ENCODE peak calls at places on chromosomes 13 and 19, in seven cellular contexts. Y is hepatocyte, P is fibroblast of lung, M is neuronal stem cell, D is GM12878, R is PC-3, I is IMR-90. O is an unnamed sample.

GRCh38 chr19:7926021-7926726 is at the start of gene CTXN1:
- DNase-seq in D (no peak), R (peak; percentile 71), I (no peak), M (peak; percentile 72), P (peak; percentile 40), Y (peak; percentile 87), O (no peak)

GRCh38 chr19:13396256-13397080 is 109.8 kb downstream of the CACNA1A start:
- DNase-seq in I (peak; percentile 70), M (peak; percentile 53), R (peak; percentile 54), D (no peak), P (peak; percentile 63), Y (peak; percentile 61), O (peak; percentile 4)

GRCh38 chr19:18660051-18660910 is 23.2 kb upstream of the CRTC1 start:
- DNase-seq in M (no peak), P (peak; percentile 82), R (no peak), Y (no peak), I (peak; percentile 69), D (no peak), O (no peak)

GRCh38 chr13:96946709-96947311 is 47.5 kb downstream of the OXGR1 start:
- DNase-seq in I (no peak), D (no peak), P (no peak), R (peak; percentile 27), Y (peak; percentile 51), M (no peak), O (no peak)

GRCh38 chr19:11418518-11419506 is at the start of gene RGL3:
- DNase-seq in D (no peak), R (peak; percentile 33), P (no peak), Y (peak; percentile 83), M (no peak), I (no peak), O (no peak)

GRCh38 chr19:47240996-47241918 is 10.3 kb upstream of the BBC3 start:
- DNase-seq in P (peak; percentile 77), I (peak; percentile 79), Y (peak; percentile 97), R (peak; percentile 78), M (no peak), D (no peak), O (no peak)

GRCh38 chr13:106626473-106626872 is 58.5 kb upstream of the ARGLU1 start:
- DNase-seq in I (no peak), D (no peak), R (no peak), P (no peak), M (no peak), Y (no peak), O (no peak)

GRCh38 chr13:33776510-33776909 is 41.4 kb upstream of the RFC3 start:
- DNase-seq in P (no peak), M (no peak), R (no peak), I (no peak), D (no peak), Y (no peak), O (no peak)

GRCh38 chr13:73902296-73902695 is 231.9 kb downstream of the KLF12 start:
- DNase-seq in I (no peak), M (no peak), R (no peak), P (no peak), D (no peak), Y (no peak), O (no peak)

GRCh38 chr13:45362939-45363338 is 22.0 kb upstream of the TPT1 start:
- DNase-seq in R (no peak), D (no peak), I (no peak), M (no peak), P (no peak), Y (no peak), O (no peak)

GRCh38 chr13:72004975-72005374 is 138.0 kb upstream of the DACH1 start:
- DNase-seq in I (no peak), Y (no peak), M (peak; percentile 8), D (no peak), R (peak; percentile 71), P (peak; percentile 73), O (no peak)

GRCh38 chr19:10782795-10783194 is 53.2 kb downstream of the TMED1 start:
- DNase-seq in D (no peak), I (no peak), M (no peak), P (no peak), R (no peak), Y (no peak), O (no peak)

GRCh38 chr13:25570185-25570584 is 198.4 kb downstream of the ATP8A2 start:
- DNase-seq in M (no peak), D (no peak), I (no peak), R (no peak), P (no peak), Y (no peak), O (no peak)

GRCh38 chr13:50731400-50731799 is 112.1 kb downstream of the DLEU7 start:
- DNase-seq in M (no peak), I (peak; percentile 54), Y (no peak), P (peak; percentile 86), D (peak; percentile 8), R (no peak), O (peak; percentile 93)

GRCh38 chr19:15288146-15288963 is 44.0 kb downstream of the BRD4 start:
- DNase-seq in I (peak; percentile 24), P (no peak), M (no peak), R (no peak), Y (no peak), D (no peak), O (no peak)

GRCh38 chr19:34217952-34218817 is 36.2 kb upstream of the GARRE1 start:
- DNase-seq in R (peak; percentile 96), M (no peak), Y (peak; percentile 24), D (peak; percentile 67), P (peak; percentile 99), I (peak; percentile 98), O (no peak)

GRCh38 chr19:17048885-17049453 is 22.4 kb upstream of the CPAMD8 start:
- DNase-seq in Y (no peak), R (no peak), P (no peak), M (no peak), D (no peak), I (no peak), O (no peak)

GRCh38 chr13:83880275-83881027 is 1.8 kb downstream of the SLITRK1 start:
- DNase-seq in D (no peak), R (no peak), P (no peak), I (no peak), M (no peak), Y (no peak), O (no peak)

GRCh38 chr13:83882626-83882959 is 319 bp upstream of the SLITRK1 start:
- DNase-seq in R (no peak), I (no peak), M (no peak), P (no peak), Y (no peak), D (no peak), O (no peak)

GRCh38 chr13:83879431-83880171 is 2.7 kb downstream of the SLITRK1 start:
- DNase-seq in R (no peak), P (peak; percentile 24), D (no peak), M (no peak), Y (peak; percentile 5), I (no peak), O (no peak)

GRCh38 chr13:83881917-83882625 is at the start of gene SLITRK1:
- DNase-seq in M (peak; percentile 92), P (peak; percentile 74), I (peak; percentile 19), Y (peak; percentile 80), R (no peak), D (peak; percentile 9), O (no peak)

DNA sequence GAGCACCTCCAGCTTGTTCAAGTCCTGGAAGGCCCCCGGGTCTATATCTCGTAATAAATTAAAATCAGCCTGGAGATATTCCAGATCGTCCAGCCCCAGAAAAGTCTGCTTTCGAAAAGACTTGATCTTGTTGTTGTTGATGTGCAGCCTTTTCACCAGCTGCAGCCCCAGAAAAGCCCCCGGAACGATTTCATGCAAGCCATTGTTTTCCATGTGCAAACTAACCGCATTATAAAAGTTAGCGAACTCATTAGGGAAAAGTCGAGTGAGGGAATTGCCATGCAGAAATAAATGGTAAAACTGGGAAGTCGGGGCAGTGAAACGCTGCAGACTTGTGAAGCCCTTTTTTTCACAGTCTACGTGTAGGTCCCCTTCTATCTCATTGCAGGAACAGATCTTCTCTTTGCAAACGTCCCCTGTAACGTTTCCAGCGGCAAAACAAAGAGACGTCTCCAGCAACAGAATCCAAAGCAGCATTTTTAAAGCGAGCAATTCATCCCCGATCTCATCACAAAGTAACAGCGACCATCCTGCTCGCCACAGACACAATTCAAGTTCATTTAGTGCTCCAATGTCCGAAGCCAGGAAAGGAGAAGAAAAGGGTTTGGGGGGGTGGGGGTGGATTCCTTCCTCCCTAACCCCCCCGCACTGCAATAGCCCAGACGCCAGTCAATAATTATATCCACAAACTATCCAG is 1.1 kb downstream of the SLITRK1 start:
- DNase-seq in D (no peak), I (no peak), M (no peak), Y (no peak), P (no peak), R (no peak), O (no peak)
- H3K4me2 ChIP-seq in D (no peak overlapping the region), I (no peak overlapping the region), M (peak overlapping the region; percentile 67), Y (peak overlapping the region; percentile 72), P (no peak overlapping the region), R (no peak overlapping the region), O (peak overlapping the region; percentile 72)

DNA sequence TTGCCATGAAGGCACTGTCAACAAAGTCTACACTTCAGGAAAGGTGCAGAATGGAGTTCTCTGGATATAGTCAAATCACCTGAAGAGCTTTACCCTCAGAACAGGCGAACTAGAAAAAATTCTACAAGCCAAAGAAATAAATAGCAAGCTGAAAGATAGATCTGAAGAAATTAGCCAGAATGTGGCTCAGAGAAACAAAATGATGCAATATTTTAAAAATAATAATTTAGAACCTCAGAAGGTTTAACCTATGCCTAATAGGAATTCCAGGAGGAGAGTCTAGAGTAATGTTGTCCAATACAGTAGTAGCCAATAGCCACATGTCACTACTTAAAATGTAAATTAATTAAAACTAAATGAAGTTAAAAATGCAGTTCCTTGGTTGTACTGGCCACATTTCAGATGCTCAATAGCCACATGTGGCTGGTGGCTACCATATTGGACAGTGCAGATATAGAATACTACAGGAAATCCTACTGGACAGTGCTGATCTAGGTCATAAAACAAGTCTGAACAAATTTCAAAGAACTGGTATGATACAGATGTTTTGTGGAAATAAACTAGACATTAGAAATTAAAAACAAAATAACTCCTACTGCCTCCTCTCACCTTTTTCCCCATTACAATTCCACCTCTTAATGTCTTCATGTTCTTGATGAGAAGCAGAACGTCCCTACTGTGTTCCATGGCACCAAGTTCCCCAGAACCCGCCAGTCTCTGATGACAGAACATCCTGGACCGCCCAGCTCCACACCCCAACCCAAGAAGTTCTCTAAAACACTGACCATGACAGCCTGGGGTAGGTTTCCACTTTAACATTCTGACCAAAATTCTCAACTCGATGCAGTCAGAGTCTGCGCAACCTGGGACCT is 639 bp upstream of the CDADC1 start:
- DNase-seq in P (no peak), M (no peak), D (no peak), Y (no peak), I (no peak), R (no peak), O (no peak)
- H2AFZ ChIP-seq in P (peak overlapping the region; percentile 97), M (peak overlapping the region; percentile 92), D (peak overlapping the region; percentile 95), Y (peak overlapping the region; percentile 60), I (peak overlapping the region; percentile 96), R (peak overlapping the region; percentile 98), O (peak overlapping the region; percentile 100)

GRCh38 chr13:94312511-94313191 is 166.8 kb downstream of the DCT start:
- DNase-seq in P (peak; percentile 32), M (peak; percentile 37), R (no peak), I (no peak), Y (no peak), D (peak; percentile 62), O (no peak)
- H3K4me2 ChIP-seq in P (no peak overlapping the region), M (no peak overlapping the region), R (no peak overlapping the region), I (peak overlapping the region; percentile 37), Y (no peak overlapping the region), D (peak overlapping the region; percentile 77), O (no peak overlapping the region)

DNA sequence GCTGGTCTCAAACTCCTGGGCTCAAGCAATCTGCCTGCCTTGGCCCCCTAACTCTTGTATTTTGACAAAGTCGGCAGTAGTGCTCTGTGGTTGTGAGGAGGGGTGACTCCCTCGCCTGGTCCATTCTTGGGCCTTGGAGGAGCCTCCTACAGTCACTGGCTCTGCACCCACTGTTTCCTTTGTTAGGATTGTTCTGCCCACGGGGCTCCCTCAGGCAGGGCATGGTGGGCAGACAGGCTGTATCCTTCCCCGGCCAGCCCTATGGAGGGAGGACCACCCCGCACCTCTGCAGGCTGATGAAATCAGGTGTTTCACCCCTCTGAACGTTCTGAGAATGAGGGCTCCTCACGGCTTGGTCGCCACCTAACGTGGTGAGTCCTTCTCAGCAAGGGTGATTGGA is 9.2 kb downstream of the FCAR start:
- DNase-seq in D (no peak), R (no peak), I (no peak), Y (no peak), P (no peak), M (no peak), O (no peak)
- H2AFZ ChIP-seq in D (peak overlapping the region; percentile 65), R (peak overlapping the region; percentile 36), I (no peak overlapping the region), Y (no peak overlapping the region), P (no peak overlapping the region), M (no peak overlapping the region), O (no peak overlapping the region)